ENCODE peak calls at places on chromosome 13, in eight cellular contexts. One of them, this sample, is unnamed.

GRCh38 chr13:112150352-112150751 is 83.4 kb downstream of the SOX1 start:
- DNase-seq in endothelial cell: no peak
- DNase-seq in AG10803: no peak
- DNase-seq in mesothelial cell of epicardium: no peak
- DNase-seq in transverse colon: no peak
- DNase-seq in kidney: no peak
- DNase-seq in HFFc6: no peak
- DNase-seq in astrocyte of the spinal cord: no peak
- DNase-seq in this sample: no peak

GRCh38 chr13:59776924-59777690 is 386.6 kb downstream of the DIAPH3 start:
- DNase-seq in endothelial cell: no peak
- DNase-seq in AG10803: peak; percentile 84
- DNase-seq in mesothelial cell of epicardium: no peak
- DNase-seq in transverse colon: no peak
- DNase-seq in kidney: no peak
- DNase-seq in HFFc6: peak; percentile 84
- DNase-seq in astrocyte of the spinal cord: peak; percentile 88
- DNase-seq in this sample: no peak

GRCh38 chr13:55219538-55219937 is 1921.2 kb upstream of the PRR20A start:
- DNase-seq in endothelial cell: no peak
- DNase-seq in AG10803: no peak
- DNase-seq in mesothelial cell of epicardium: no peak
- DNase-seq in transverse colon: no peak
- DNase-seq in kidney: no peak
- DNase-seq in HFFc6: no peak
- DNase-seq in astrocyte of the spinal cord: no peak
- DNase-seq in this sample: no peak

GRCh38 chr13:29846475-29847256 is 3.8 kb downstream of the UBL3 start:
- DNase-seq in endothelial cell: no peak
- DNase-seq in AG10803: no peak
- DNase-seq in mesothelial cell of epicardium: no peak
- DNase-seq in transverse colon: no peak
- DNase-seq in kidney: no peak
- DNase-seq in HFFc6: no peak
- DNase-seq in astrocyte of the spinal cord: peak; percentile 24
- DNase-seq in this sample: no peak

GRCh38 chr13:40971321-40971720 is 47.8 kb downstream of the ELF1 start:
- DNase-seq in endothelial cell: no peak
- DNase-seq in AG10803: no peak
- DNase-seq in mesothelial cell of epicardium: no peak
- DNase-seq in transverse colon: no peak
- DNase-seq in kidney: no peak
- DNase-seq in HFFc6: no peak
- DNase-seq in astrocyte of the spinal cord: no peak
- DNase-seq in this sample: no peak

GRCh38 chr13:52738719-52739467 is 727 bp downstream of the CNMD start:
- DNase-seq in endothelial cell: peak; percentile 64
- DNase-seq in AG10803: no peak
- DNase-seq in mesothelial cell of epicardium: peak; percentile 71
- DNase-seq in transverse colon: no peak
- DNase-seq in kidney: peak; percentile 71
- DNase-seq in HFFc6: no peak
- DNase-seq in astrocyte of the spinal cord: no peak
- DNase-seq in this sample: peak; percentile 63

GRCh38 chr13:51261610-51262249 is 39.5 kb downstream of the FAM124A start:
- DNase-seq in endothelial cell: no peak
- DNase-seq in AG10803: no peak
- DNase-seq in mesothelial cell of epicardium: no peak
- DNase-seq in transverse colon: no peak
- DNase-seq in kidney: no peak
- DNase-seq in HFFc6: no peak
- DNase-seq in astrocyte of the spinal cord: no peak
- DNase-seq in this sample: no peak

GRCh38 chr13:29987340-29987739 is 136.9 kb upstream of the UBL3 start:
- DNase-seq in endothelial cell: no peak
- DNase-seq in AG10803: no peak
- DNase-seq in mesothelial cell of epicardium: no peak
- DNase-seq in transverse colon: no peak
- DNase-seq in kidney: no peak
- DNase-seq in HFFc6: no peak
- DNase-seq in astrocyte of the spinal cord: no peak
- DNase-seq in this sample: no peak

GRCh38 chr13:38899581-38899980 is 91.0 kb downstream of the STOML3 start:
- DNase-seq in endothelial cell: no peak
- DNase-seq in AG10803: no peak
- DNase-seq in mesothelial cell of epicardium: no peak
- DNase-seq in transverse colon: no peak
- DNase-seq in kidney: no peak
- DNase-seq in HFFc6: no peak
- DNase-seq in astrocyte of the spinal cord: no peak
- DNase-seq in this sample: no peak

GRCh38 chr13:51549050-51549449 is 35.2 kb upstream of the WDFY2 start:
- DNase-seq in endothelial cell: no peak
- DNase-seq in AG10803: no peak
- DNase-seq in mesothelial cell of epicardium: no peak
- DNase-seq in transverse colon: no peak
- DNase-seq in kidney: no peak
- DNase-seq in HFFc6: no peak
- DNase-seq in astrocyte of the spinal cord: peak; percentile 22
- DNase-seq in this sample: no peak

GRCh38 chr13:51585234-51585672 is 991 bp downstream of the WDFY2 start:
- DNase-seq in endothelial cell: no peak
- DNase-seq in AG10803: peak; percentile 24
- DNase-seq in mesothelial cell of epicardium: no peak
- DNase-seq in transverse colon: no peak
- DNase-seq in kidney: no peak
- DNase-seq in HFFc6: no peak
- DNase-seq in astrocyte of the spinal cord: peak; percentile 30
- DNase-seq in this sample: no peak

GRCh38 chr13:109871018-109871370 is 84.6 kb upstream of the IRS2 start:
- DNase-seq in endothelial cell: no peak
- DNase-seq in AG10803: peak; percentile 30
- DNase-seq in mesothelial cell of epicardium: no peak
- DNase-seq in transverse colon: no peak
- DNase-seq in kidney: no peak
- DNase-seq in HFFc6: peak; percentile 61
- DNase-seq in astrocyte of the spinal cord: peak; percentile 24
- DNase-seq in this sample: no peak

GRCh38 chr13:40059540-40060232 is 404.2 kb downstream of the COG6 start:
- DNase-seq in endothelial cell: no peak
- DNase-seq in AG10803: peak; percentile 10
- DNase-seq in mesothelial cell of epicardium: no peak
- DNase-seq in transverse colon: no peak
- DNase-seq in kidney: no peak
- DNase-seq in HFFc6: no peak
- DNase-seq in astrocyte of the spinal cord: no peak
- DNase-seq in this sample: no peak

GRCh38 chr13:39931505-39931904 is 276.0 kb downstream of the COG6 start:
- DNase-seq in endothelial cell: no peak
- DNase-seq in AG10803: no peak
- DNase-seq in mesothelial cell of epicardium: no peak
- DNase-seq in transverse colon: no peak
- DNase-seq in kidney: no peak
- DNase-seq in HFFc6: no peak
- DNase-seq in astrocyte of the spinal cord: no peak
- DNase-seq in this sample: no peak

GRCh38 chr13:111313911-111314425 is 6.5 kb upstream of the TEX29 start:
- DNase-seq in endothelial cell: no peak
- DNase-seq in AG10803: no peak
- DNase-seq in mesothelial cell of epicardium: no peak
- DNase-seq in transverse colon: no peak
- DNase-seq in kidney: peak; percentile 33
- DNase-seq in HFFc6: no peak
- DNase-seq in astrocyte of the spinal cord: no peak
- DNase-seq in this sample: no peak

GRCh38 chr13:106507560-106508274 is 27.7 kb downstream of the EFNB2 start:
- DNase-seq in endothelial cell: no peak
- DNase-seq in AG10803: peak; percentile 95
- DNase-seq in mesothelial cell of epicardium: no peak
- DNase-seq in transverse colon: no peak
- DNase-seq in kidney: no peak
- DNase-seq in HFFc6: peak; percentile 67
- DNase-seq in astrocyte of the spinal cord: peak; percentile 97
- DNase-seq in this sample: no peak

GRCh38 chr13:40386586-40386985 is 279.9 kb downstream of the FOXO1 start:
- DNase-seq in endothelial cell: no peak
- DNase-seq in AG10803: no peak
- DNase-seq in mesothelial cell of epicardium: no peak
- DNase-seq in transverse colon: no peak
- DNase-seq in kidney: no peak
- DNase-seq in HFFc6: no peak
- DNase-seq in astrocyte of the spinal cord: no peak
- DNase-seq in this sample: no peak

GRCh38 chr13:93522486-93522885 is 295.9 kb downstream of the GPC6 start:
- DNase-seq in endothelial cell: no peak
- DNase-seq in AG10803: peak; percentile 45
- DNase-seq in mesothelial cell of epicardium: no peak
- DNase-seq in transverse colon: no peak
- DNase-seq in kidney: no peak
- DNase-seq in HFFc6: no peak
- DNase-seq in astrocyte of the spinal cord: peak; percentile 25
- DNase-seq in this sample: no peak

GRCh38 chr13:30043631-30043925 is 193.2 kb upstream of the UBL3 start:
- DNase-seq in endothelial cell: no peak
- DNase-seq in AG10803: no peak
- DNase-seq in mesothelial cell of epicardium: no peak
- DNase-seq in transverse colon: peak; percentile 27
- DNase-seq in kidney: no peak
- DNase-seq in HFFc6: no peak
- DNase-seq in astrocyte of the spinal cord: no peak
- DNase-seq in this sample: no peak

GRCh38 chr13:100646871-100647270 is 27.7 kb downstream of the TMTC4 start:
- DNase-seq in endothelial cell: no peak
- DNase-seq in AG10803: no peak
- DNase-seq in mesothelial cell of epicardium: no peak
- DNase-seq in transverse colon: no peak
- DNase-seq in kidney: no peak
- DNase-seq in HFFc6: no peak
- DNase-seq in astrocyte of the spinal cord: no peak
- DNase-seq in this sample: no peak

GRCh38 chr13:100648354-100648753 is 26.2 kb downstream of the TMTC4 start:
- DNase-seq in endothelial cell: no peak
- DNase-seq in AG10803: peak; percentile 36
- DNase-seq in mesothelial cell of epicardium: no peak
- DNase-seq in transverse colon: no peak
- DNase-seq in kidney: no peak
- DNase-seq in HFFc6: no peak
- DNase-seq in astrocyte of the spinal cord: no peak
- DNase-seq in this sample: no peak

GRCh38 chr13:100645382-100645781 is 29.2 kb downstream of the TMTC4 start:
- DNase-seq in endothelial cell: no peak
- DNase-seq in AG10803: no peak
- DNase-seq in mesothelial cell of epicardium: no peak
- DNase-seq in transverse colon: no peak
- DNase-seq in kidney: no peak
- DNase-seq in HFFc6: no peak
- DNase-seq in astrocyte of the spinal cord: no peak
- DNase-seq in this sample: no peak

GRCh38 chr13:100644328-100644727 is 30.3 kb downstream of the TMTC4 start:
- DNase-seq in endothelial cell: no peak
- DNase-seq in AG10803: no peak
- DNase-seq in mesothelial cell of epicardium: no peak
- DNase-seq in transverse colon: no peak
- DNase-seq in kidney: no peak
- DNase-seq in HFFc6: no peak
- DNase-seq in astrocyte of the spinal cord: no peak
- DNase-seq in this sample: no peak

GRCh38 chr13:100646030-100646673 is 28.4 kb downstream of the TMTC4 start:
- DNase-seq in endothelial cell: peak; percentile 51
- DNase-seq in AG10803: peak; percentile 20
- DNase-seq in mesothelial cell of epicardium: no peak
- DNase-seq in transverse colon: no peak
- DNase-seq in kidney: no peak
- DNase-seq in HFFc6: no peak
- DNase-seq in astrocyte of the spinal cord: peak; percentile 44
- DNase-seq in this sample: peak; percentile 13
- TF ChIP-seq CTCF in endothelial cell: peak; percentile 30
- TF ChIP-seq CTCF in AG10803: peak; percentile 50
- TF ChIP-seq CTCF in mesothelial cell of epicardium: peak; percentile 39
- TF ChIP-seq CTCF in transverse colon: peak; percentile 15
- TF ChIP-seq CTCF in kidney: peak; percentile 53
- TF ChIP-seq CTCF in HFFc6: peak; percentile 78
- TF ChIP-seq CTCF in astrocyte of the spinal cord: peak; percentile 61
- TF ChIP-seq CTCF in this sample: peak; percentile 64

GRCh38 chr13:100594731-100595130 is 6.1 kb upstream of the GGACT start:
- DNase-seq in endothelial cell: peak; percentile 52
- DNase-seq in AG10803: no peak
- DNase-seq in mesothelial cell of epicardium: no peak
- DNase-seq in transverse colon: peak; percentile 38
- DNase-seq in kidney: no peak
- DNase-seq in HFFc6: no peak
- DNase-seq in astrocyte of the spinal cord: no peak
- DNase-seq in this sample: no peak
- TF ChIP-seq CTCF in endothelial cell: peak; percentile 34
- TF ChIP-seq CTCF in AG10803: no peak
- TF ChIP-seq CTCF in mesothelial cell of epicardium: no peak
- TF ChIP-seq CTCF in transverse colon: peak; percentile 12
- TF ChIP-seq CTCF in kidney: peak; percentile 19
- TF ChIP-seq CTCF in HFFc6: peak; percentile 36
- TF ChIP-seq CTCF in astrocyte of the spinal cord: peak; percentile 24
- TF ChIP-seq CTCF in this sample: peak; percentile 60

DNA sequence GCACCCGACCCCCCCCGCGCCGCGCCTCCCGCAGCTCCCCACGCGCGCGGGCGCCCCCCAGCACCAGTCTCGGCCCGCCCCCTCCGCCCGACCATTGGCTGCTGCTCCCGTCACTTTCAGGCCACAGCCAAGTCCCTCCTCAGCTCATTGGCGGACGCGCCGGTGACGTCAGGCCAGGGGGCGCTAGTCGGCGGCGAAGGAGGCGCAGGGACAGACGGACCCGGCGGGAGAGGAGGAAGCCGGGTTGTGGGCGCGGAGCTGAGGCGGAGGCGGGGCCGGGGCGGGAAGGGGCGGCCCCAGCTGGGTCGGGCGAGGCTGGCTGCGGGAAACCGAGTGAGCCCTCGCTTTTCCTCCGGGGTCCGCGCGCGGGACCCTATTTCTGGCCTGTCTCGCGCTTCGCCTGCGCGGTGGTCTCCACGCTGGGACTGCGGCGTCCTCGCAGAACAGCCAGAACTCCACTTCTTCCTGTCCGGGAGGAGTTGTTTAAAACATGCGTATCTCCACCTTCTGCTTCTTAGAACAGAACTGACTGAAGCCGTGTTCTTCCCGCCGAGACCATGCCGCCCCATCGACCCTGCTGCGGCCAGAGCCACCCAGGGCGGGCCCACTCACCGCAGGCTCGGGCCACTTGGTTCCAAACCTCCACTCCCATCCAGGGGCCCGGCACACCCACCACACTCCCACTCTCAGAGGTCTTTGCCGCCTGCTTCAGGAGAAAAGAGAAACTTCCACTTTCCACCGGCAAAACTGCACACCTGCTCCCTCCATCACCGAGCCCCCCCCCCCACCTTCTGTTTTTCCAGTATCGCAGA is 459 bp upstream of the TMTC4 start:
- DNase-seq in endothelial cell: peak; percentile 100
- DNase-seq in AG10803: peak; percentile 97
- DNase-seq in mesothelial cell of epicardium: peak; percentile 100
- DNase-seq in transverse colon: peak; percentile 100
- DNase-seq in kidney: peak; percentile 100
- DNase-seq in HFFc6: peak; percentile 98
- DNase-seq in astrocyte of the spinal cord: peak; percentile 99
- DNase-seq in this sample: peak; percentile 100
- TF ChIP-seq CTCF in endothelial cell: no peak
- TF ChIP-seq CTCF in AG10803: peak; percentile 36
- TF ChIP-seq CTCF in mesothelial cell of epicardium: no peak
- TF ChIP-seq CTCF in transverse colon: no peak
- TF ChIP-seq CTCF in kidney: peak; percentile 44
- TF ChIP-seq CTCF in HFFc6: peak; percentile 73
- TF ChIP-seq CTCF in astrocyte of the spinal cord: peak; percentile 35
- TF ChIP-seq CTCF in this sample: peak; percentile 35

GRCh38 chr13:25085125-25085742 is 10.7 kb upstream of the PABPC3 start:
- DNase-seq in endothelial cell: peak; percentile 50
- DNase-seq in AG10803: peak; percentile 35
- DNase-seq in mesothelial cell of epicardium: no peak
- DNase-seq in transverse colon: peak; percentile 9
- DNase-seq in kidney: no peak
- DNase-seq in HFFc6: peak; percentile 25
- DNase-seq in astrocyte of the spinal cord: peak; percentile 43
- DNase-seq in this sample: no peak
- TF ChIP-seq CTCF in endothelial cell: peak; percentile 63
- TF ChIP-seq CTCF in AG10803: peak; percentile 69
- TF ChIP-seq CTCF in mesothelial cell of epicardium: peak; percentile 64
- TF ChIP-seq CTCF in transverse colon: peak; percentile 26
- TF ChIP-seq CTCF in kidney: peak; percentile 46
- TF ChIP-seq CTCF in HFFc6: peak; percentile 85
- TF ChIP-seq CTCF in astrocyte of the spinal cord: peak; percentile 78
- TF ChIP-seq CTCF in this sample: peak; percentile 56

This sample was measured in progenitor cell of endocrine pancreas.